ENCODE peak calls at places on chromosomes 13 and 19, in seven cellular contexts. One of them, this sample, is unnamed.

GRCh38 chr19:11227201-11227886 is 12.1 kb upstream of the ANGPTL8 start:
- DNase-seq in progenitor cell of endocrine pancreas: no peak
- DNase-seq in CD4-positive, alpha-beta T cell: no peak
- DNase-seq in gastrocnemius medialis: no peak
- DNase-seq in esophagus squamous epithelium: no peak
- DNase-seq in mucosa of descending colon: no peak
- DNase-seq in endothelial cell of umbilical vein: peak
- DNase-seq in this sample: peak

GRCh38 chr19:6274756-6275155 is 5.0 kb downstream of the MLLT1 start:
- DNase-seq in progenitor cell of endocrine pancreas: no peak
- DNase-seq in CD4-positive, alpha-beta T cell: no peak
- DNase-seq in gastrocnemius medialis: peak
- DNase-seq in esophagus squamous epithelium: no peak
- DNase-seq in mucosa of descending colon: no peak
- DNase-seq in endothelial cell of umbilical vein: no peak
- DNase-seq in this sample: no peak

GRCh38 chr13:27250833-27251165 is 559 bp upstream of the RPL21 start:
- DNase-seq in progenitor cell of endocrine pancreas: no peak
- DNase-seq in CD4-positive, alpha-beta T cell: no peak
- DNase-seq in gastrocnemius medialis: no peak
- DNase-seq in esophagus squamous epithelium: no peak
- DNase-seq in mucosa of descending colon: no peak
- DNase-seq in endothelial cell of umbilical vein: no peak
- DNase-seq in this sample: no peak

GRCh38 chr19:40442328-40443130 is 1.6 kb downstream of the SERTAD3 start:
- DNase-seq in progenitor cell of endocrine pancreas: no peak
- DNase-seq in CD4-positive, alpha-beta T cell: no peak
- DNase-seq in gastrocnemius medialis: no peak
- DNase-seq in esophagus squamous epithelium: no peak
- DNase-seq in mucosa of descending colon: no peak
- DNase-seq in endothelial cell of umbilical vein: no peak
- DNase-seq in this sample: no peak

GRCh38 chr19:8261881-8262280 is 46.3 kb downstream of the CD320 start:
- DNase-seq in progenitor cell of endocrine pancreas: no peak
- DNase-seq in CD4-positive, alpha-beta T cell: no peak
- DNase-seq in gastrocnemius medialis: no peak
- DNase-seq in esophagus squamous epithelium: no peak
- DNase-seq in mucosa of descending colon: peak
- DNase-seq in endothelial cell of umbilical vein: no peak
- DNase-seq in this sample: no peak

GRCh38 chr13:37666036-37666435 is 67.5 kb upstream of the POSTN start:
- DNase-seq in progenitor cell of endocrine pancreas: no peak
- DNase-seq in CD4-positive, alpha-beta T cell: no peak
- DNase-seq in gastrocnemius medialis: no peak
- DNase-seq in esophagus squamous epithelium: no peak
- DNase-seq in mucosa of descending colon: no peak
- DNase-seq in endothelial cell of umbilical vein: no peak
- DNase-seq in this sample: no peak

GRCh38 chr13:41398494-41399190 is 58.7 kb upstream of the RGCC start:
- DNase-seq in progenitor cell of endocrine pancreas: no peak
- DNase-seq in CD4-positive, alpha-beta T cell: no peak
- DNase-seq in gastrocnemius medialis: no peak
- DNase-seq in esophagus squamous epithelium: no peak
- DNase-seq in mucosa of descending colon: no peak
- DNase-seq in endothelial cell of umbilical vein: no peak
- DNase-seq in this sample: no peak

GRCh38 chr19:1992759-1993260 is 22.7 kb downstream of the BTBD2 start:
- DNase-seq in progenitor cell of endocrine pancreas: no peak
- DNase-seq in CD4-positive, alpha-beta T cell: no peak
- DNase-seq in gastrocnemius medialis: no peak
- DNase-seq in esophagus squamous epithelium: no peak
- DNase-seq in mucosa of descending colon: peak
- DNase-seq in endothelial cell of umbilical vein: no peak
- DNase-seq in this sample: no peak

GRCh38 chr13:114064516-114065140 is 67.8 kb downstream of the RASA3 start:
- DNase-seq in progenitor cell of endocrine pancreas: no peak
- DNase-seq in CD4-positive, alpha-beta T cell: no peak
- DNase-seq in gastrocnemius medialis: no peak
- DNase-seq in esophagus squamous epithelium: no peak
- DNase-seq in mucosa of descending colon: no peak
- DNase-seq in endothelial cell of umbilical vein: peak
- DNase-seq in this sample: peak

GRCh38 chr13:47539317-47539716 is 461.8 kb downstream of the SUCLA2 start:
- DNase-seq in progenitor cell of endocrine pancreas: no peak
- DNase-seq in CD4-positive, alpha-beta T cell: no peak
- DNase-seq in gastrocnemius medialis: no peak
- DNase-seq in esophagus squamous epithelium: no peak
- DNase-seq in mucosa of descending colon: no peak
- DNase-seq in endothelial cell of umbilical vein: no peak
- DNase-seq in this sample: no peak

GRCh38 chr13:38735655-38736440 is 49.0 kb downstream of the FREM2 start:
- DNase-seq in progenitor cell of endocrine pancreas: no peak
- DNase-seq in CD4-positive, alpha-beta T cell: no peak
- DNase-seq in gastrocnemius medialis: no peak
- DNase-seq in esophagus squamous epithelium: no peak
- DNase-seq in mucosa of descending colon: no peak
- DNase-seq in endothelial cell of umbilical vein: no peak
- DNase-seq in this sample: no peak

GRCh38 chr19:2355168-2356035 is 4.7 kb upstream of the TMPRSS9 start:
- DNase-seq in progenitor cell of endocrine pancreas: no peak
- DNase-seq in CD4-positive, alpha-beta T cell: no peak
- DNase-seq in gastrocnemius medialis: peak
- DNase-seq in esophagus squamous epithelium: no peak
- DNase-seq in mucosa of descending colon: no peak
- DNase-seq in endothelial cell of umbilical vein: no peak
- DNase-seq in this sample: no peak

GRCh38 chr13:100547805-100548204 is 40.8 kb downstream of the GGACT start:
- DNase-seq in progenitor cell of endocrine pancreas: no peak
- DNase-seq in CD4-positive, alpha-beta T cell: no peak
- DNase-seq in gastrocnemius medialis: no peak
- DNase-seq in esophagus squamous epithelium: no peak
- DNase-seq in mucosa of descending colon: no peak
- DNase-seq in endothelial cell of umbilical vein: no peak
- DNase-seq in this sample: no peak

GRCh38 chr19:14432817-14433453 is at the start of gene PKN1:
- DNase-seq in progenitor cell of endocrine pancreas: peak
- DNase-seq in CD4-positive, alpha-beta T cell: no peak
- DNase-seq in gastrocnemius medialis: no peak
- DNase-seq in esophagus squamous epithelium: no peak
- DNase-seq in mucosa of descending colon: peak
- DNase-seq in endothelial cell of umbilical vein: peak
- DNase-seq in this sample: peak

GRCh38 chr19:17975032-17975431 is 8.1 kb downstream of the KCNN1 start:
- DNase-seq in progenitor cell of endocrine pancreas: no peak
- DNase-seq in CD4-positive, alpha-beta T cell: no peak
- DNase-seq in gastrocnemius medialis: no peak
- DNase-seq in esophagus squamous epithelium: no peak
- DNase-seq in mucosa of descending colon: no peak
- DNase-seq in endothelial cell of umbilical vein: no peak
- DNase-seq in this sample: no peak

GRCh38 chr19:2246801-2247361 is 2.2 kb upstream of the AMH start:
- DNase-seq in progenitor cell of endocrine pancreas: no peak
- DNase-seq in CD4-positive, alpha-beta T cell: no peak
- DNase-seq in gastrocnemius medialis: no peak
- DNase-seq in esophagus squamous epithelium: no peak
- DNase-seq in mucosa of descending colon: no peak
- DNase-seq in endothelial cell of umbilical vein: no peak
- DNase-seq in this sample: peak

GRCh38 chr13:111005808-111006494 is 91.1 kb upstream of the ANKRD10 start:
- DNase-seq in progenitor cell of endocrine pancreas: no peak
- DNase-seq in CD4-positive, alpha-beta T cell: no peak
- DNase-seq in gastrocnemius medialis: peak
- DNase-seq in esophagus squamous epithelium: no peak
- DNase-seq in mucosa of descending colon: no peak
- DNase-seq in endothelial cell of umbilical vein: peak
- DNase-seq in this sample: no peak

GRCh38 chr19:21463449-21464105 is 41.8 kb upstream of the ZNF429 start:
- DNase-seq in progenitor cell of endocrine pancreas: peak
- DNase-seq in CD4-positive, alpha-beta T cell: no peak
- DNase-seq in gastrocnemius medialis: no peak
- DNase-seq in esophagus squamous epithelium: no peak
- DNase-seq in mucosa of descending colon: peak
- DNase-seq in endothelial cell of umbilical vein: no peak
- DNase-seq in this sample: no peak

GRCh38 chr13:31367410-31367809 is 167.6 kb downstream of the B3GLCT start:
- DNase-seq in progenitor cell of endocrine pancreas: no peak
- DNase-seq in CD4-positive, alpha-beta T cell: no peak
- DNase-seq in gastrocnemius medialis: no peak
- DNase-seq in esophagus squamous epithelium: no peak
- DNase-seq in mucosa of descending colon: no peak
- DNase-seq in endothelial cell of umbilical vein: no peak
- DNase-seq in this sample: no peak

GRCh38 chr13:69947577-69947976 is 160.0 kb upstream of the ATXN8OS start:
- DNase-seq in progenitor cell of endocrine pancreas: no peak
- DNase-seq in CD4-positive, alpha-beta T cell: no peak
- DNase-seq in gastrocnemius medialis: no peak
- DNase-seq in esophagus squamous epithelium: no peak
- DNase-seq in mucosa of descending colon: no peak
- DNase-seq in endothelial cell of umbilical vein: no peak
- DNase-seq in this sample: no peak

GRCh38 chr19:11881151-11881800 is 6.3 kb upstream of the ZNF69 start:
- DNase-seq in progenitor cell of endocrine pancreas: peak
- DNase-seq in CD4-positive, alpha-beta T cell: peak
- DNase-seq in gastrocnemius medialis: peak
- DNase-seq in esophagus squamous epithelium: no peak
- DNase-seq in mucosa of descending colon: peak
- DNase-seq in endothelial cell of umbilical vein: peak
- DNase-seq in this sample: peak

GRCh38 chr19:13718733-13719132 is 45.6 kb upstream of the MRI1 start:
- DNase-seq in progenitor cell of endocrine pancreas: no peak
- DNase-seq in CD4-positive, alpha-beta T cell: no peak
- DNase-seq in gastrocnemius medialis: no peak
- DNase-seq in esophagus squamous epithelium: no peak
- DNase-seq in mucosa of descending colon: peak
- DNase-seq in endothelial cell of umbilical vein: no peak
- DNase-seq in this sample: peak

DNA sequence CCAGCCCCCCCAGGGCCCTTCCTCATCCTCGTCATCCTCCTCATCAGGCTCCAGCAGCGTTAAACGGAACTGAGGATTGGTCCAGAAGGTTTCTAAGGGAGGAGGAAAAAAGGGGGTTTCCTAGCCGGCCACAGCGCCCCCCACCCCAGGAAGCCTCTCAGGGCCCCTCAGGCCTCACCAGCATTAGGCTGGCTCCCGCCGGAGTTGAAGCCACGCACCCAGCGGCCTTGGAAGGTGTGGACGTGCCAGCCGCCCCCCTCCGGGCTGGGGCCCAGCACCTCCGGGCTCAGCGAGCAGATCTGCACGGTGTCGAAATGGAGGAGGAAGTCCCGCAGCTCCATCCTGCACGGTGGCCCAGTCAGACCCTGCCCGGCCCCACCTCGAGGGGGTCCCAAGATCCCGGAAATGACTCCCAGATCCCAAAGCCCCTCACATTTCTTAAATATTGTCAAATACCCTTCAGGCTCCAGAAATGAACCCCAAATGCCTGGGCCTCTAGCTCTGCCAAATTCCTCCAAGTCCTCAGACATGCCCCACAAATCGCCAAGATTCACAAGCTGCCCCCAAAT is 6.9 kb downstream of the CAPN12 start:
- DNase-seq in progenitor cell of endocrine pancreas: no peak
- DNase-seq in CD4-positive, alpha-beta T cell: no peak
- DNase-seq in gastrocnemius medialis: no peak
- DNase-seq in esophagus squamous epithelium: no peak
- DNase-seq in mucosa of descending colon: no peak
- DNase-seq in endothelial cell of umbilical vein: no peak
- DNase-seq in this sample: no peak
- TF ChIP-seq CTCF in progenitor cell of endocrine pancreas: no peak
- TF ChIP-seq CTCF in CD4-positive, alpha-beta T cell: no peak
- TF ChIP-seq CTCF in gastrocnemius medialis: no peak
- TF ChIP-seq CTCF in esophagus squamous epithelium: no peak
- TF ChIP-seq CTCF in mucosa of descending colon: no peak
- TF ChIP-seq CTCF in endothelial cell of umbilical vein: no peak
- TF ChIP-seq CTCF in this sample: no peak

GRCh38 chr13:82330499-82330898 is 1551.8 kb downstream of the SLITRK1 start:
- DNase-seq in progenitor cell of endocrine pancreas: no peak
- DNase-seq in CD4-positive, alpha-beta T cell: no peak
- DNase-seq in gastrocnemius medialis: no peak
- DNase-seq in esophagus squamous epithelium: no peak
- DNase-seq in mucosa of descending colon: no peak
- DNase-seq in endothelial cell of umbilical vein: peak
- DNase-seq in this sample: no peak
- TF ChIP-seq CTCF in progenitor cell of endocrine pancreas: peak
- TF ChIP-seq CTCF in CD4-positive, alpha-beta T cell: peak
- TF ChIP-seq CTCF in gastrocnemius medialis: no peak
- TF ChIP-seq CTCF in esophagus squamous epithelium: no peak
- TF ChIP-seq CTCF in mucosa of descending colon: no peak
- TF ChIP-seq CTCF in endothelial cell of umbilical vein: peak
- TF ChIP-seq CTCF in this sample: no peak

GRCh38 chr19:30895946-30896345 is 453.3 kb downstream of the TSHZ3 start:
- DNase-seq in progenitor cell of endocrine pancreas: no peak
- DNase-seq in CD4-positive, alpha-beta T cell: no peak
- DNase-seq in gastrocnemius medialis: no peak
- DNase-seq in esophagus squamous epithelium: no peak
- DNase-seq in mucosa of descending colon: no peak
- DNase-seq in endothelial cell of umbilical vein: no peak
- DNase-seq in this sample: no peak
- TF ChIP-seq CTCF in progenitor cell of endocrine pancreas: peak
- TF ChIP-seq CTCF in CD4-positive, alpha-beta T cell: no peak
- TF ChIP-seq CTCF in gastrocnemius medialis: no peak
- TF ChIP-seq CTCF in esophagus squamous epithelium: no peak
- TF ChIP-seq CTCF in mucosa of descending colon: no peak
- TF ChIP-seq CTCF in endothelial cell of umbilical vein: no peak
- TF ChIP-seq CTCF in this sample: no peak

GRCh38 chr13:107119989-107120881 is 552.3 kb upstream of the ARGLU1 start:
- DNase-seq in progenitor cell of endocrine pancreas: no peak
- DNase-seq in CD4-positive, alpha-beta T cell: no peak
- DNase-seq in gastrocnemius medialis: no peak
- DNase-seq in esophagus squamous epithelium: no peak
- DNase-seq in mucosa of descending colon: no peak
- DNase-seq in endothelial cell of umbilical vein: no peak
- DNase-seq in this sample: no peak

GRCh38 chr13:107124730-107125129 is 556.8 kb upstream of the ARGLU1 start:
- DNase-seq in progenitor cell of endocrine pancreas: no peak
- DNase-seq in CD4-positive, alpha-beta T cell: no peak
- DNase-seq in gastrocnemius medialis: no peak
- DNase-seq in esophagus squamous epithelium: no peak
- DNase-seq in mucosa of descending colon: no peak
- DNase-seq in endothelial cell of umbilical vein: no peak
- DNase-seq in this sample: no peak

GRCh38 chr13:107121793-107122192 is 553.9 kb upstream of the ARGLU1 start:
- DNase-seq in progenitor cell of endocrine pancreas: no peak
- DNase-seq in CD4-positive, alpha-beta T cell: no peak
- DNase-seq in gastrocnemius medialis: no peak
- DNase-seq in esophagus squamous epithelium: no peak
- DNase-seq in mucosa of descending colon: no peak
- DNase-seq in endothelial cell of umbilical vein: no peak
- DNase-seq in this sample: no peak

DNA sequence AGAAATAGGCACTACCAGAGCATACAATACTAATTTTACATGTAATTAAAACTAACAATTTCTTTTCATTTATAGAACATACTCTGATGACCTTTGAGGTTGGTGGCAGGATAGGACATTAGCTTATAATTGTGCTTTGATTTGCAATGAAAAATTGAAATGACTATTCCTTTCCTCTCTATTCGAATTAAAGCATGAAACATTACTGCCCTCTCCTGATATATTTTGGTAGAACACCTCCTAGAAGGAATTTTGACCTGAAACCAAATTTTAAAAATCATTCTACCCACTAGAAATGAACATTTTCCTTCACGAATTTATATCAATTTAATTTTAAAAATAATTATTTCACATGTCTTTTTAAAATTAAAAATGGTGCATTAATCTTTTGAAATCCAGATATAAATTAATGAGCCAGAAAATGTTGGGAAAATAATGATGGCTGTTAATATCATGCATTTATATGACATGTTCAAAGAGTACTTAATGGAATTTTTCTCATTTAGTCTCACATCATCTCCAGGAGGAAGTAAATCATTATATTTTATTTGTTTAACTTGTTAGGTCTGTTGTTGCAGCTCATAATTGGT is 556.3 kb upstream of the ARGLU1 start:
- DNase-seq in progenitor cell of endocrine pancreas: no peak
- DNase-seq in CD4-positive, alpha-beta T cell: no peak
- DNase-seq in gastrocnemius medialis: no peak
- DNase-seq in esophagus squamous epithelium: no peak
- DNase-seq in mucosa of descending colon: no peak
- DNase-seq in endothelial cell of umbilical vein: peak
- DNase-seq in this sample: no peak
- TF ChIP-seq CTCF in progenitor cell of endocrine pancreas: peak
- TF ChIP-seq CTCF in CD4-positive, alpha-beta T cell: no peak
- TF ChIP-seq CTCF in gastrocnemius medialis: peak
- TF ChIP-seq CTCF in esophagus squamous epithelium: peak
- TF ChIP-seq CTCF in mucosa of descending colon: peak
- TF ChIP-seq CTCF in endothelial cell of umbilical vein: peak
- TF ChIP-seq CTCF in this sample: no peak

This sample was measured in Calu3.